ENCODE peak calls at places on chromosomes 5 and 9, in six cellular contexts. One of them, this sample, is unnamed.

GRCh38 chr5:15383469-15383868 is 116.5 kb upstream of the FBXL7 start:
- DNase-seq in HCT116: no peak
- DNase-seq in K562: no peak
- DNase-seq in GM12878: no peak
- DNase-seq in HepG2: peak
- DNase-seq in H1: no peak
- DNase-seq in this sample: peak

GRCh38 chr5:73373814-73374510 is 74.6 kb downstream of the FOXD1 start:
- DNase-seq in H1: no peak
- DNase-seq in HCT116: no peak
- DNase-seq in GM12878: no peak
- DNase-seq in K562: no peak
- DNase-seq in HepG2: no peak
- DNase-seq in this sample: no peak

GRCh38 chr5:19987594-19988345 is at the start of gene CDH18:
- DNase-seq in HepG2: no peak
- DNase-seq in HCT116: no peak
- DNase-seq in K562: no peak
- DNase-seq in GM12878: no peak
- DNase-seq in H1: peak
- DNase-seq in this sample: peak

GRCh38 chr9:73613092-73613701 is 461.5 kb downstream of the ANXA1 start:
- DNase-seq in HepG2: no peak
- DNase-seq in HCT116: no peak
- DNase-seq in GM12878: no peak
- DNase-seq in H1: no peak
- DNase-seq in K562: peak
- DNase-seq in this sample: no peak

GRCh38 chr9:136608331-136609159 is 54.2 kb upstream of the EGFL7 start:
- DNase-seq in H1: no peak
- DNase-seq in HCT116: no peak
- DNase-seq in K562: no peak
- DNase-seq in HepG2: no peak
- DNase-seq in GM12878: no peak
- DNase-seq in this sample: no peak

GRCh38 chr5:169988947-169989346 is 8.7 kb upstream of the INSYN2B start:
- DNase-seq in GM12878: no peak
- DNase-seq in HCT116: no peak
- DNase-seq in H1: no peak
- DNase-seq in HepG2: no peak
- DNase-seq in K562: no peak
- DNase-seq in this sample: no peak

GRCh38 chr5:14142856-14143508 is at the start of gene TRIO:
- DNase-seq in K562: peak
- DNase-seq in GM12878: no peak
- DNase-seq in H1: peak
- DNase-seq in HCT116: peak
- DNase-seq in HepG2: peak
- DNase-seq in this sample: peak

GRCh38 chr9:35481347-35481975 is 8.4 kb upstream of the RUSC2 start:
- DNase-seq in HepG2: peak
- DNase-seq in GM12878: no peak
- DNase-seq in HCT116: peak
- DNase-seq in K562: peak
- DNase-seq in H1: peak
- DNase-seq in this sample: no peak

GRCh38 chr9:79257215-79257614 is 314.6 kb upstream of the TLE4 start:
- DNase-seq in HCT116: no peak
- DNase-seq in HepG2: no peak
- DNase-seq in K562: no peak
- DNase-seq in GM12878: no peak
- DNase-seq in H1: no peak
- DNase-seq in this sample: no peak

GRCh38 chr9:113707953-113708695 is 168.0 kb upstream of the ZNF618 start:
- DNase-seq in HepG2: no peak
- DNase-seq in GM12878: no peak
- DNase-seq in H1: peak
- DNase-seq in HCT116: no peak
- DNase-seq in K562: no peak
- DNase-seq in this sample: no peak

GRCh38 chr9:5846080-5846479 is 13.2 kb upstream of the ERMP1 start:
- DNase-seq in K562: peak
- DNase-seq in H1: no peak
- DNase-seq in GM12878: no peak
- DNase-seq in HepG2: no peak
- DNase-seq in HCT116: no peak
- DNase-seq in this sample: no peak

GRCh38 chr9:8732367-8733075 is 932.9 kb upstream of the DMAC1 start:
- DNase-seq in HepG2: no peak
- DNase-seq in GM12878: no peak
- DNase-seq in H1: no peak
- DNase-seq in K562: no peak
- DNase-seq in HCT116: no peak
- DNase-seq in this sample: no peak

DNA sequence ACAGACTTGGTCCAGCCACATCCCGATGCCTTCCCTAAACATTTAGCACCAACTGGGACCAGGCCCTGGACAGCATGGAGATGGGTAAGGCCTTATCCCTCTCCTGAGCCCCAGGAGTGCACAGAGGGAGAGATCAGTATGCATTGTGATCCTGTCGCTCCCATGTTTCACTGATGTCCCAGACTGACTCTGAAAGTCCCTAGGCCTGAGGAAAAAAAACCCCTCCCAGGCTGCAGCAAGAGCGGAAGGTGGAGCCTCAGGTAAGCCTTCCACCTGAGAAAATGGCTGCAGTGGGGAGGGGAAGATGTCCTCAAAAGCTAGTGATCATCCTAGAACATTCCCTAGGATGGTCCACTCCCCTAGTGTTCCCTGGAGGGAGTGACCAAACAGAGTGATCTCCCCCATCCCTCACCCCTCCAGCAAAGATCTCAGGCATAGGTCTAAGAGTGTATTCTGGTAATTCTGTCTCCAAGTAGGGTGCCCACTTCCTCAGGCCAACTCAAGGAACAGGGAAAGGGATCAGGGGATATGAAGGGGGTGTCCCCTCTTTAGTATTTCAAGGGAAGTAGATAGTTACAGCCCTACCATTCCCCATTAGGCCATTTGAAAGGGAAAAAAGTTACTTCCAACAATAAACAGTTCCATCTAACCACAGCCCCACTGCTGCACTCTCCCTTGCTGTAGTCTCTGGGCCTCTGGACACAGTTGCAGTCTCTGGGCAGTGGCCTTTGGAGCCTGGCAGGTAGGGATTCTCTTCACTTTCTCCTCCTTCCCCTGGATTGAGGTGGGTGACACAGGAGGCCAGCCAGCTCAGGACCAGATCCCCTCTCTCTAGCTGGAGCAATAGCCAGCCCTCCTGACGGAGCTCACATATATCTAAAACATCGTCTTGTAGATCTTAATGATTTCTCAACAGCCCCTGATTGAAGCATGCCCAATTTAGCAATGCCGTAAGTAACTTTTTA is 6.8 kb upstream of the CXXC5 start:
- DNase-seq in HCT116: no peak
- DNase-seq in HepG2: no peak
- DNase-seq in K562: no peak
- DNase-seq in GM12878: no peak
- DNase-seq in H1: peak
- DNase-seq in this sample: no peak
- TF ChIP-seq YY1 in HCT116: no peak
- TF ChIP-seq YY1 in HepG2: no peak
- TF ChIP-seq YY1 in K562: no peak
- TF ChIP-seq YY1 in GM12878: no peak
- TF ChIP-seq YY1 in H1: no peak
- TF ChIP-seq YY1 in this sample: no peak

GRCh38 chr9:130232899-130233586 is 32.5 kb upstream of the HMCN2 start:
- DNase-seq in K562: no peak
- DNase-seq in H1: no peak
- DNase-seq in HepG2: no peak
- DNase-seq in GM12878: no peak
- DNase-seq in HCT116: no peak
- DNase-seq in this sample: no peak
- TF ChIP-seq ZNF274 in K562: no peak
- TF ChIP-seq ZNF274 in H1: no peak
- TF ChIP-seq ZNF274 in HepG2: no peak
- TF ChIP-seq ZNF274 in GM12878: no peak
- TF ChIP-seq ZNF274 in HCT116: no peak
- TF ChIP-seq ZNF274 in this sample: no peak

GRCh38 chr5:44387911-44388310 is 1.3 kb downstream of the FGF10 start:
- DNase-seq in GM12878: no peak
- DNase-seq in H1: peak
- DNase-seq in HepG2: no peak
- DNase-seq in K562: no peak
- DNase-seq in HCT116: no peak
- DNase-seq in this sample: no peak
- H3K9ac ChIP-seq in GM12878: no peak
- H3K9ac ChIP-seq in H1: no peak
- H3K9ac ChIP-seq in HepG2: no peak
- H3K9ac ChIP-seq in K562: no peak
- H3K9ac ChIP-seq in HCT116: no peak
- H3K9ac ChIP-seq in this sample: no peak

GRCh38 chr9:133680976-133681657 is 45.0 kb downstream of the DBH start:
- DNase-seq in K562: no peak
- DNase-seq in HCT116: no peak
- DNase-seq in HepG2: no peak
- DNase-seq in GM12878: no peak
- DNase-seq in H1: no peak
- DNase-seq in this sample: no peak
- TF ChIP-seq YY1 in K562: no peak
- TF ChIP-seq YY1 in HCT116: no peak
- TF ChIP-seq YY1 in HepG2: no peak
- TF ChIP-seq YY1 in GM12878: no peak
- TF ChIP-seq YY1 in H1: no peak
- TF ChIP-seq YY1 in this sample: no peak

DNA sequence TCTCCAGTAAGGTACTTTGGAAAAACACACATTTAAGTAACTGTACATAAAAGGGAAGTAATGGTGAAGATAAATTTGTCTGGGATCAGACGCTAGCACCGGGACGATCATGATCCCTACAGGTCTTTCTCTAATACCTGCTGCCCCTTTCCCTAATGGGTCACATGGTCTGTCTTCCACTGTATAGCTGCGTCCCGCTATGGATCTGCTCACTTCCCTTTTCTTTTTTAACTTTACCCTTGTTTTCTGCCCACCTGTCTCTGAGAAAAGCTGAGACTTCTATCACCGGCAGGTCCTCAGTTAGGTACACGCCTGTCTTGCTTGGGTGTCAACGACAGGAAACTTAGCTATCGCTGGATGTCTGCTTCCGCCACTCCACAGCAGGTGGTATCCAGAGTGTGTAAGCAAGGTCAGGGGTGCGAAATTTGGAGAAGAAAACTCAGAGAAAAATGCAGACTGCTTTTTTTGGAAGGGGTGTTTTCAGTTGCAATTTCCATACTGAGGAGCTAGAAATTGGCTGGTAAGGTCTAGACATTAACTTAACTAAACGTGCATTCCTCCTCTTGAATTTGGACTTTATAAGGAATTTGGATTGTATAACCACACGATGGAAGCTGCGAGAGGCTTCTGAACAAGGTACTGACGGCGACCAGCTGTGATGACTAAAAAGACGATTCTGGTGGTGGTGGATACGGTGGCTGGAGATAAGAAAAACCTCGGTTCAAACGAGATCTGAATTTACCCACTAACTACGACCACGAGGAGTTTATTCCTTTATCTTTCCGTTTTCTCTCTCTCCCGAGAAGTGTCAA is 1.1 kb upstream of the ICE1 start:
- DNase-seq in HepG2: no peak
- DNase-seq in GM12878: no peak
- DNase-seq in H1: no peak
- DNase-seq in HCT116: no peak
- DNase-seq in K562: peak
- DNase-seq in this sample: no peak
- TF ChIP-seq ZNF274 in HepG2: no peak
- TF ChIP-seq ZNF274 in GM12878: no peak
- TF ChIP-seq ZNF274 in H1: no peak
- TF ChIP-seq ZNF274 in HCT116: no peak
- TF ChIP-seq ZNF274 in K562: no peak
- TF ChIP-seq ZNF274 in this sample: no peak

GRCh38 chr9:21546949-21547348 is 64.8 kb upstream of the IFNE start:
- DNase-seq in HepG2: no peak
- DNase-seq in K562: no peak
- DNase-seq in H1: no peak
- DNase-seq in HCT116: no peak
- DNase-seq in GM12878: no peak
- DNase-seq in this sample: no peak
- H3K9ac ChIP-seq in HepG2: no peak
- H3K9ac ChIP-seq in K562: no peak
- H3K9ac ChIP-seq in H1: no peak
- H3K9ac ChIP-seq in HCT116: peak
- H3K9ac ChIP-seq in GM12878: no peak
- H3K9ac ChIP-seq in this sample: no peak